ENCODE peak calls at places on chromosomes 6 and 20, in eight cellular contexts. S, X, I, V, B, O, U and T are unnamed samples.

GRCh38 chr6:137013031-137013430 is 31.7 kb downstream of the IL20RA start:
- DNase-seq in X (peak), V (no peak), I (peak), B (no peak), O (peak), S (no peak), U (no peak), T (no peak)

GRCh38 chr20:62815066-62815991 is 1.5 kb upstream of the COL9A3 start:
- DNase-seq in X (peak), V (no peak), O (peak), U (no peak), B (no peak), S (no peak), I (peak), T (no peak)

GRCh38 chr20:23966298-23966697 is 22.3 kb downstream of the GGTLC1 start:
- DNase-seq in U (no peak), V (no peak), B (no peak), S (no peak), X (no peak), I (no peak), O (no peak), T (no peak)

GRCh38 chr6:22613695-22614094 is 44.3 kb downstream of the HDGFL1 start:
- DNase-seq in V (no peak), B (no peak), O (peak), I (peak), U (no peak), X (peak), S (no peak), T (no peak)

GRCh38 chr6:143783077-143783476 is 60.1 kb upstream of the LTV1 start:
- DNase-seq in V (no peak), B (no peak), I (no peak), S (no peak), X (no peak), U (no peak), O (no peak), T (no peak)

GRCh38 chr20:60362531-60362930 is 404.3 kb downstream of the CDH26 start:
- DNase-seq in U (no peak), O (no peak), S (no peak), B (no peak), X (peak), V (no peak), I (no peak), T (no peak)

GRCh38 chr20:6976535-6976934 is 209.0 kb downstream of the BMP2 start:
- DNase-seq in V (no peak), U (no peak), B (no peak), S (no peak), O (peak), X (peak), I (no peak), T (no peak)

GRCh38 chr6:158414900-158415299 is 102.6 kb downstream of the TULP4 start:
- DNase-seq in I (peak), U (no peak), V (no peak), X (peak), S (no peak), O (peak), B (no peak), T (no peak)

GRCh38 chr20:53646550-53646949 is 52.9 kb upstream of the ZNF217 start:
- DNase-seq in S (no peak), I (no peak), O (no peak), V (no peak), U (no peak), B (no peak), X (no peak), T (no peak)

GRCh38 chr6:107713214-107713962 is 110.7 kb downstream of the SCML4 start:
- DNase-seq in X (no peak), S (no peak), V (no peak), O (no peak), I (peak), U (no peak), B (no peak), T (peak)

GRCh38 chr6:77173472-77174074 is 289.7 kb downstream of the HTR1B start:
- DNase-seq in O (no peak), I (peak), S (no peak), B (no peak), V (no peak), U (peak), X (no peak), T (no peak)

GRCh38 chr6:144546807-144547206 is 261.7 kb downstream of the UTRN start:
- DNase-seq in U (no peak), X (no peak), S (no peak), O (no peak), I (no peak), B (no peak), V (no peak), T (no peak)

GRCh38 chr6:170407200-170407599 is 100.6 kb downstream of the FAM120B start:
- DNase-seq in X (no peak), I (no peak), U (no peak), V (no peak), S (no peak), B (no peak), O (no peak), T (no peak)

GRCh38 chr6:157442296-157442695 is 61.3 kb downstream of the ZDHHC14 start:
- DNase-seq in I (peak), B (no peak), X (peak), V (no peak), O (no peak), U (no peak), S (no peak), T (no peak)

GRCh38 chr6:108368431-108369030 is 73.7 kb downstream of the AFG1L start:
- DNase-seq in U (no peak), O (no peak), I (no peak), B (no peak), V (no peak), S (no peak), X (no peak), T (no peak)

GRCh38 chr20:8709627-8710026 is 359.3 kb upstream of the PLCB4 start:
- DNase-seq in S (no peak), I (no peak), X (peak), O (no peak), B (no peak), V (no peak), U (no peak), T (no peak)

GRCh38 chr6:10687582-10687981 is 6.8 kb downstream of the C6orf52 start:
- DNase-seq in O (no peak), B (no peak), S (no peak), I (no peak), X (no peak), V (no peak), U (no peak), T (no peak)

GRCh38 chr20:38730989-38731737 is 6.9 kb downstream of the SLC32A1 start:
- DNase-seq in X (peak), I (peak), V (no peak), B (peak), S (peak), O (peak), U (peak), T (peak)